ENCODE peak calls at places on chromosomes 13 and 19, in five cellular contexts. One of them, this sample, is unnamed.

GRCh38 chr13:20566424-20566916 is 487 bp upstream of the IFT88 start:
- DNase-seq in K562: peak
- DNase-seq in HCT116: peak
- DNase-seq in fibroblast of lung: peak
- DNase-seq in neuronal stem cell: no peak
- DNase-seq in this sample: peak

GRCh38 chr13:111161601-111162600 is 46.8 kb downstream of the ARHGEF7 start:
- DNase-seq in K562: no peak
- DNase-seq in neuronal stem cell: no peak
- DNase-seq in HCT116: no peak
- DNase-seq in fibroblast of lung: no peak
- DNase-seq in this sample: peak

GRCh38 chr19:11096210-11096841 is 7.1 kb downstream of the LDLR start:
- DNase-seq in K562: no peak
- DNase-seq in fibroblast of lung: peak
- DNase-seq in HCT116: no peak
- DNase-seq in neuronal stem cell: no peak
- DNase-seq in this sample: no peak

GRCh38 chr19:6464070-6464873 is at the start of gene CRB3:
- DNase-seq in fibroblast of lung: no peak
- DNase-seq in HCT116: peak
- DNase-seq in neuronal stem cell: no peak
- DNase-seq in K562: no peak
- DNase-seq in this sample: peak

GRCh38 chr13:89515948-89516347 is 1831.5 kb upstream of the MIR17HG start:
- DNase-seq in neuronal stem cell: no peak
- DNase-seq in HCT116: no peak
- DNase-seq in fibroblast of lung: no peak
- DNase-seq in K562: no peak
- DNase-seq in this sample: no peak

GRCh38 chr19:11853358-11853757 is 4.8 kb downstream of the ZNF439 start:
- DNase-seq in HCT116: no peak
- DNase-seq in K562: peak
- DNase-seq in fibroblast of lung: no peak
- DNase-seq in neuronal stem cell: no peak
- DNase-seq in this sample: no peak

GRCh38 chr13:114166381-114167131 is 12.5 kb upstream of the CFAP97D2 start:
- DNase-seq in fibroblast of lung: no peak
- DNase-seq in HCT116: no peak
- DNase-seq in neuronal stem cell: no peak
- DNase-seq in K562: no peak
- DNase-seq in this sample: no peak

GRCh38 chr13:95355491-95355890 is 54.2 kb upstream of the ABCC4 start:
- DNase-seq in K562: no peak
- DNase-seq in HCT116: no peak
- DNase-seq in neuronal stem cell: no peak
- DNase-seq in fibroblast of lung: peak
- DNase-seq in this sample: no peak

GRCh38 chr13:112064222-112064621 is 2.7 kb upstream of the SOX1 start:
- DNase-seq in HCT116: no peak
- DNase-seq in neuronal stem cell: no peak
- DNase-seq in K562: no peak
- DNase-seq in fibroblast of lung: no peak
- DNase-seq in this sample: no peak

GRCh38 chr13:100633461-100633860 is 41.1 kb downstream of the TMTC4 start:
- DNase-seq in HCT116: no peak
- DNase-seq in K562: no peak
- DNase-seq in neuronal stem cell: no peak
- DNase-seq in fibroblast of lung: peak
- DNase-seq in this sample: no peak

GRCh38 chr19:10503002-10503789 is at the start of gene KEAP1:
- DNase-seq in K562: peak
- DNase-seq in neuronal stem cell: peak
- DNase-seq in HCT116: no peak
- DNase-seq in fibroblast of lung: peak
- DNase-seq in this sample: no peak

GRCh38 chr13:105971720-105972119 is 563.7 kb downstream of the EFNB2 start:
- DNase-seq in K562: no peak
- DNase-seq in HCT116: no peak
- DNase-seq in fibroblast of lung: no peak
- DNase-seq in neuronal stem cell: no peak
- DNase-seq in this sample: no peak
- H3K4me2 ChIP-seq in K562: no peak
- H3K4me2 ChIP-seq in HCT116: no peak
- H3K4me2 ChIP-seq in fibroblast of lung: no peak
- H3K4me2 ChIP-seq in neuronal stem cell: no peak
- H3K4me2 ChIP-seq in this sample: no peak

GRCh38 chr19:37009871-37010270 is 68.4 kb upstream of the ZNF420 start:
- DNase-seq in fibroblast of lung: no peak
- DNase-seq in K562: no peak
- DNase-seq in HCT116: no peak
- DNase-seq in neuronal stem cell: no peak
- DNase-seq in this sample: no peak

GRCh38 chr19:37012093-37012745 is 66.0 kb upstream of the ZNF420 start:
- DNase-seq in fibroblast of lung: no peak
- DNase-seq in HCT116: no peak
- DNase-seq in K562: peak
- DNase-seq in neuronal stem cell: no peak
- DNase-seq in this sample: no peak

DNA sequence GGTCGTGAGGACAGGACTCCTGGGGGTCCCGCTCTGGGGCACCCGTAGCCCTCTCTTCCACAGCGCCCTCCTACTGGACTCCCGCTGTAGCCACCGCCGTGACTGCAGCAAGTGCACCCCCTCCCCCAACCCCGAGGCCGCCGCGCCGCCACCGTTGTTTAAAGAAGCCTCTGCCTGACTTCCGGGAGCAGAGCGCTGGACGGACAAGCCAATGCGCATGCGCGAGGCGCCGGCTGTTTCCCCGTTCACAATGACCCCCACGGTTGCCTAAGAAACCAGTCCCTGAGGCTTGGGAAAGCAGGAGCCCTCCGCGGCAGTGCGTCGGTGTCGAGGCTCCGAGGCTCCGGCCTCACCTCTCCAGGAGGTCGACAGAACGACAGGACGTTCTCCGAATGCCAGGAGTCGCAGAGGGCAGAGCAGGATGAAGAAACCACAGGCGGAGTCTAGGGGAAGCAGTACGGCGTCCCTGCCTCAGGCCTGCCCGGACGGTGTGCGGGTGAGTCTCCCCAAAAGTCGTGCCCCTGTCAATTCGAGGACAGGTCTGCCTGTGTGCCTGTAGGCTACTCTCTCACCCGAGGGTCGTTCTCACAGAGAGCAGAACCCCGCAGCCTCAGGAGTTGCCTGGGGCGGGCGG is 70.5 kb upstream of the ZNF420 start:
- DNase-seq in K562: peak
- DNase-seq in HCT116: no peak
- DNase-seq in neuronal stem cell: no peak
- DNase-seq in fibroblast of lung: peak
- DNase-seq in this sample: no peak
- H3K27ac ChIP-seq in K562: no peak
- H3K27ac ChIP-seq in HCT116: no peak
- H3K27ac ChIP-seq in neuronal stem cell: no peak
- H3K27ac ChIP-seq in fibroblast of lung: no peak
- H3K27ac ChIP-seq in this sample: no peak

GRCh38 chr13:31094331-31095015 is 67.2 kb downstream of the HSPH1 start:
- DNase-seq in HCT116: no peak
- DNase-seq in fibroblast of lung: no peak
- DNase-seq in K562: no peak
- DNase-seq in neuronal stem cell: no peak
- DNase-seq in this sample: peak
- H2AFZ ChIP-seq in HCT116: no peak
- H2AFZ ChIP-seq in fibroblast of lung: no peak
- H2AFZ ChIP-seq in K562: no peak
- H2AFZ ChIP-seq in neuronal stem cell: no peak
- H2AFZ ChIP-seq in this sample: no peak

DNA sequence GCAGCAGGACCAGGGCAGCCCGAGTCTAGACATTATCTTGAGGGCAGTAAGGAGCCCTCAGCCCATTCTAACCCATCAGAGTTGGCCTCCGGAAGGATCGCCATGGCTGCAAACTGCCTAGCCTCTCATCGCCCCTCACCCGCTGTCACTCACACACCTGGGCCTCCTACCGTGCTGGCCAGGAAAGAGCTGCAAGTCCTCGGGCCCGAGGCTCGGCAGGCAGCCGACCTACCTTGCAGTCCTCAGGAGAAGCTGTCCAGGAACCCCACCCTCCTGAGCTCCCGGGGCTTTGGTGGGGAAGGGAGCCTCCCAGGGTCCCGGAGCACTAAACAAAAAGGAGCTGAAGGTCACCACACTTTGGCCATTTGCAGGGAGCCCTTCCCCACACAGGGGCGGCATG is 46.8 kb downstream of the CCNE1 start:
- DNase-seq in neuronal stem cell: no peak
- DNase-seq in fibroblast of lung: no peak
- DNase-seq in HCT116: no peak
- DNase-seq in K562: no peak
- DNase-seq in this sample: no peak
- H3K4me2 ChIP-seq in neuronal stem cell: no peak
- H3K4me2 ChIP-seq in fibroblast of lung: no peak
- H3K4me2 ChIP-seq in HCT116: no peak
- H3K4me2 ChIP-seq in K562: no peak
- H3K4me2 ChIP-seq in this sample: no peak

DNA sequence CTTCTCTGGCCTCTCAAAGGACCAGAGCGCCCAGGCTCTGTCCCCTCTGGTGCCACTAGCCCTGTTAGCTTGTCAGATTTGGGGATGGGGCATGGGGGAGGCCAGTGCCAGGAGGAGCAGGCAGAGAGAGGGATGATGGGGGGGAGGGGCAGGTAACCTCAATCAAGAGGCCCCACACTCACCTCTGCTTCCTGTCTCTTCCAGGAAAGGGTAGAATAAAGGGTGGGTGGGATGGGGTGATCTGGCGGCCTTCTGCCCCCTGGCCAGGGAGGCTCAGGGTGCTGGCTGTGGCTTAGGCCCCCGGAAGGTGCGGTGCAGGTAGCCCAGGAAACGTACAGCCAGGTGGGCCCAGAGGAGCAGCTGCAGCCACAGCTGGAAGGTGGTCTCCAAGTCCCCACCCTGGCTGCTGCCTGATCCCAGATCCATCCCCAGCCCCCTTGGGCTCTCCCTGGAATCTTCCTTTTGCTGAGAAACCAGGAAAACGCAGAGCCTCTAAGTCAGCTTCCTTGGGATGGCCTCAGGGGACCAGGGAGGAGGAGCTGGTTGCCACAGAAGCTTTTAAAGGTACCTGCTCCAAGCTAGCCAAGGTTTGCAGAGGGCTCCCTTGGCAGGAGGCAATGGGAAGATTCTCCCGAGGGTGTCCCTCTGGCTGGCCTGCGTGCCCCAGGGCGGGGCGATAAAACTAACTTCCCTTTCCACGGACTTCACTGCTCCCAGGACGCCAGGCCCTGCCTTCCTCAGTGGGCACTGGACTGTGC is 5.3 kb downstream of the PRKACA start:
- DNase-seq in K562: no peak
- DNase-seq in HCT116: no peak
- DNase-seq in neuronal stem cell: no peak
- DNase-seq in fibroblast of lung: no peak
- DNase-seq in this sample: no peak
- H3K27ac ChIP-seq in K562: no peak
- H3K27ac ChIP-seq in HCT116: peak
- H3K27ac ChIP-seq in neuronal stem cell: no peak
- H3K27ac ChIP-seq in fibroblast of lung: peak
- H3K27ac ChIP-seq in this sample: no peak

DNA sequence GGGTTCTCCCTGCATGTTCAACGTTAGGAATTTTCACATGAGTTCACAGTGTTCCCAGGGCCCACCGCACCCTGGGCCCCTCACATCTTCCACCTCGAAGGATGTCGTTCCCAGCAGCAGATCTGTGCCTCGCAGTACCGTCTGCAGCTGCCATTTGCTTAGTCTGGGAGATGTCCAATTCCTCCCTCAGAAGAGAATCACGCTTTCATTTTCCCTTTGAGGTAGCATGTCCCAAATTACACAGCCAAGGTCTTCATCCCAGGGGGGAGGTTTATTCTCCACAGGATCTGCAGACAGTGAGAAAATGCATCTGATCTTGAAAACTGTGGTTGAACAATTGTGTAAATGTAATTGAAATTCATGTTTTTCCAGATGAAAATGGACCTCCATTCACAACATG is 150.2 kb downstream of the DCT start:
- DNase-seq in fibroblast of lung: peak
- DNase-seq in HCT116: no peak
- DNase-seq in K562: no peak
- DNase-seq in neuronal stem cell: no peak
- DNase-seq in this sample: no peak
- H2AFZ ChIP-seq in fibroblast of lung: peak
- H2AFZ ChIP-seq in HCT116: no peak
- H2AFZ ChIP-seq in K562: no peak
- H2AFZ ChIP-seq in neuronal stem cell: no peak
- H2AFZ ChIP-seq in this sample: peak

This sample was measured in PC-9.